ENCODE peak calls at places on chromosomes 11 and 22, in ten cellular contexts. G, C, K, M, S, Y, O, R, V and N are unnamed samples.

GRCh38 chr11:93623179-93623578 is 38.3 kb upstream of the CEP295 start:
- DNase-seq in G (peak), C (no peak), K (peak), M (no peak), S (no peak), Y (no peak), O (no peak), R (no peak), V (no peak), N (no peak)

GRCh38 chr22:26321469-26321913 is 107.6 kb upstream of the ASPHD2 start:
- DNase-seq in G (no peak), C (no peak), K (no peak), M (no peak), S (peak), Y (no peak), O (no peak), R (no peak), V (no peak), N (peak)

GRCh38 chr11:114397349-114397982 is 2.8 kb downstream of the C11orf71 start:
- DNase-seq in G (no peak), C (no peak), K (no peak), M (no peak), S (no peak), Y (no peak), O (no peak), R (no peak), V (no peak), N (no peak)

GRCh38 chr22:30301995-30302809 is 12.9 kb upstream of the CASTOR1 start:
- DNase-seq in G (no peak), C (peak), K (no peak), M (no peak), S (no peak), Y (peak), O (peak), R (no peak), V (no peak), N (peak)

GRCh38 chr22:17095538-17095937 is 10.7 kb downstream of the IL17RA start:
- DNase-seq in G (no peak), C (no peak), K (no peak), M (no peak), S (peak), Y (no peak), O (no peak), R (peak), V (peak), N (peak)

GRCh38 chr11:46198873-46199250 is 77.6 kb upstream of the PHF21A start:
- DNase-seq in G (no peak), C (no peak), K (no peak), M (no peak), S (no peak), Y (no peak), O (no peak), R (no peak), V (no peak), N (no peak)

GRCh38 chr11:79956061-79956460 is 515.2 kb upstream of the TENM4 start:
- DNase-seq in G (no peak), C (no peak), K (no peak), M (no peak), S (no peak), Y (no peak), O (no peak), R (no peak), V (no peak), N (no peak)

GRCh38 chr11:2428322-2428795 is 16.0 kb downstream of the TRPM5 start:
- DNase-seq in G (no peak), C (peak), K (no peak), M (peak), S (peak), Y (peak), O (peak), R (no peak), V (peak), N (no peak)

GRCh38 chr11:119373059-119373875 is 8.2 kb downstream of the USP2 start:
- DNase-seq in G (no peak), C (no peak), K (no peak), M (no peak), S (no peak), Y (no peak), O (no peak), R (peak), V (no peak), N (no peak)

GRCh38 chr11:123363556-123363955 is 66.5 kb upstream of the GRAMD1B start:
- DNase-seq in G (no peak), C (no peak), K (no peak), M (no peak), S (no peak), Y (no peak), O (no peak), R (no peak), V (no peak), N (no peak)

GRCh38 chr22:40002935-40003715 is 8.4 kb downstream of the FAM83F start:
- DNase-seq in G (no peak), C (no peak), K (no peak), M (no peak), S (no peak), Y (no peak), O (no peak), R (no peak), V (no peak), N (no peak)

GRCh38 chr11:95680169-95680929 is 109.2 kb downstream of the FAM76B start:
- DNase-seq in G (no peak), C (no peak), K (no peak), M (no peak), S (no peak), Y (no peak), O (no peak), R (no peak), V (no peak), N (no peak)

GRCh38 chr22:37290737-37291136 is 8.4 kb downstream of the CYTH4 start:
- DNase-seq in G (no peak), C (no peak), K (no peak), M (no peak), S (no peak), Y (no peak), O (no peak), R (no peak), V (no peak), N (no peak)

GRCh38 chr11:18853086-18853720 is 61.6 kb upstream of the PTPN5 start:
- DNase-seq in G (no peak), C (no peak), K (no peak), M (peak), S (no peak), Y (no peak), O (no peak), R (no peak), V (peak), N (no peak)

GRCh38 chr22:48704335-48704734 is 1123.3 kb downstream of the BRD1 start:
- DNase-seq in G (no peak), C (no peak), K (no peak), M (no peak), S (no peak), Y (no peak), O (peak), R (peak), V (no peak), N (peak)

GRCh38 chr11:29306527-29306926 is 710.3 kb downstream of the KCNA4 start:
- DNase-seq in G (no peak), C (no peak), K (no peak), M (no peak), S (no peak), Y (no peak), O (no peak), R (no peak), V (no peak), N (no peak)

GRCh38 chr11:103624708-103625623 is 411.5 kb upstream of the DDI1 start:
- DNase-seq in G (no peak), C (no peak), K (no peak), M (peak), S (no peak), Y (no peak), O (no peak), R (no peak), V (peak), N (no peak)

GRCh38 chr11:115489466-115489865 is 14.7 kb downstream of the CADM1 start:
- DNase-seq in G (no peak), C (no peak), K (no peak), M (no peak), S (no peak), Y (no peak), O (no peak), R (no peak), V (no peak), N (no peak)

GRCh38 chr11:64094463-64095223 is 58.9 kb downstream of the FLRT1 start:
- DNase-seq in G (no peak), C (peak), K (no peak), M (peak), S (peak), Y (no peak), O (no peak), R (no peak), V (no peak), N (peak)

GRCh38 chr11:108857382-108857781 is 192.5 kb downstream of the DDX10 start:
- DNase-seq in G (no peak), C (no peak), K (no peak), M (no peak), S (no peak), Y (no peak), O (peak), R (no peak), V (no peak), N (no peak)

GRCh38 chr11:92739020-92739419 is 230.4 kb upstream of the MTNR1B start:
- DNase-seq in G (no peak), C (no peak), K (no peak), M (no peak), S (no peak), Y (no peak), O (no peak), R (no peak), V (no peak), N (no peak)

GRCh38 chr11:130124096-130124495 is 35.5 kb upstream of the ST14 start:
- DNase-seq in G (no peak), C (peak), K (no peak), M (peak), S (no peak), Y (peak), O (no peak), R (peak), V (no peak), N (peak)

DNA sequence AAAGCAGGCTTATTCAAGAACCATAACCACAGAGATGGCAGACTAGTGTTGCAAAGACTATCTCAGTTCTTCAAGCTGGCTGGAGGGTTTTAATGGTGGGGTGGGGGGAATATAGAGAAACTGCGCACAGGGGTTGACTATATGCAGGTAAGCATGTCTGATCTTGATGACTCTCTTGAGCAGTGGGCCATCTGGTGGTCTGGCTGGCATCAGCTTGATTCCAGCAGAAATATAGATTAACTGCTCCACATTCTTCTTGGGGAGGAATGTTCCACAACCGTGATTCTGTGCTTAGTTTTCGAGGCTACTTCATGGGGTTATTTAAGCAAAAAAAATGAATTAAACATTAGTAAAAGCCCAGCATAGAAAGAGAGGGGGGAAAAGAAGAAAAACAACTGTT is 158.8 kb upstream of the PGR start:
- DNase-seq in G (no peak), C (no peak), K (no peak), M (no peak), S (no peak), Y (no peak), O (no peak), R (no peak), V (no peak), N (no peak)
- TF ChIP-seq EP300 in G (no peak), C (no peak), K (no peak), M (no peak), S (no peak), Y (no peak), O (no peak), R (no peak), V (no peak), N (no peak)

GRCh38 chr11:117298195-117298594 is 7.0 kb downstream of the BACE1-AS start:
- DNase-seq in G (no peak), C (no peak), K (no peak), M (no peak), S (no peak), Y (no peak), O (no peak), R (no peak), V (no peak), N (no peak)

GRCh38 chr11:117302228-117302627 is 11.1 kb downstream of the BACE1-AS start:
- DNase-seq in G (no peak), C (no peak), K (no peak), M (no peak), S (no peak), Y (no peak), O (peak), R (no peak), V (no peak), N (peak)

GRCh38 chr11:117300773-117301172 is 9.6 kb downstream of the BACE1-AS start:
- DNase-seq in G (no peak), C (no peak), K (no peak), M (no peak), S (no peak), Y (no peak), O (no peak), R (no peak), V (no peak), N (no peak)

GRCh38 chr11:117299351-117300300 is 8.5 kb downstream of the BACE1-AS start:
- DNase-seq in G (no peak), C (no peak), K (no peak), M (no peak), S (no peak), Y (no peak), O (peak), R (no peak), V (peak), N (no peak)

GRCh38 chr11:117300301-117300700 is 9.2 kb downstream of the BACE1-AS start:
- DNase-seq in G (no peak), C (peak), K (no peak), M (no peak), S (no peak), Y (no peak), O (peak), R (no peak), V (peak), N (peak)
- TF ChIP-seq EP300 in G (no peak), C (no peak), K (no peak), M (no peak), S (no peak), Y (no peak), O (no peak), R (no peak), V (no peak), N (no peak)

GRCh38 chr22:24847490-24847889 is 41.5 kb downstream of the SGSM1 start:
- DNase-seq in G (no peak), C (no peak), K (no peak), M (no peak), S (no peak), Y (no peak), O (no peak), R (no peak), V (no peak), N (peak)
- TF ChIP-seq EP300 in G (no peak), C (no peak), K (no peak), M (no peak), S (no peak), Y (no peak), O (no peak), R (no peak), V (no peak), N (no peak)

DNA sequence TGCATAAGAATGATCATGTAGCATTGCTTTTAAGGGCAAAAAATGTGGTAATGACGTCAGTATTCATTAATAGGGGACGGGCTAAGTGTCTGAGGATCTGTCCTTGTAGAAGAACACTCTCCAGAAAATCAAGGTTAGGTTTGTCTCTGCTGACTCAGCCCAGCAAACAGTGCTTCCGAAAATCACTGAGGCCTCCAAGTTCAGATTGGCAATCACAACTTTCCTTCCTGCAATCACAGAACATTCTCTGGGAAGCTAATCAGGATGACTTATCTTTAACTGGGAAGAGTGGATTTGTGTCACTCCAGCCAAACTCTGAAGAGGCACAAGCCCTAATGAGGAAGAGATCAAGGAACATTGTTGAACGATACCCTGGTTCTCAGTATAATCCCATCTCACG is 123.2 kb upstream of the LDLRAD3 start:
- DNase-seq in G (no peak), C (no peak), K (no peak), M (no peak), S (no peak), Y (no peak), O (no peak), R (no peak), V (no peak), N (no peak)
- TF ChIP-seq EP300 in G (no peak), C (no peak), K (no peak), M (no peak), S (no peak), Y (no peak), O (no peak), R (no peak), V (no peak), N (no peak)

GRCh38 chr11:11841605-11842425 is at the start of gene USP47:
- DNase-seq in G (peak), C (peak), K (no peak), M (peak), S (peak), Y (peak), O (peak), R (peak), V (peak), N (peak)

GRCh38 chr11:11843642-11844041 is 1.9 kb downstream of the USP47 start:
- DNase-seq in G (no peak), C (no peak), K (no peak), M (no peak), S (no peak), Y (no peak), O (no peak), R (no peak), V (peak), N (no peak)

GRCh38 chr11:11841121-11841604 is 609 bp upstream of the USP47 start:
- DNase-seq in G (no peak), C (peak), K (no peak), M (peak), S (no peak), Y (peak), O (peak), R (peak), V (no peak), N (peak)

GRCh38 chr11:11843233-11843632 is 1.5 kb downstream of the USP47 start:
- DNase-seq in G (no peak), C (no peak), K (no peak), M (peak), S (no peak), Y (no peak), O (no peak), R (no peak), V (no peak), N (no peak)

GRCh38 chr11:11842426-11843008 is 745 bp downstream of the USP47 start:
- DNase-seq in G (no peak), C (peak), K (peak), M (peak), S (peak), Y (peak), O (no peak), R (peak), V (peak), N (peak)
- TF ChIP-seq EP300 in G (no peak), C (no peak), K (no peak), M (no peak), S (no peak), Y (no peak), O (no peak), R (no peak), V (no peak), N (no peak)

GRCh38 chr11:66468691-66469090 is 2.0 kb downstream of the PELI3 start:
- DNase-seq in G (no peak), C (no peak), K (no peak), M (no peak), S (no peak), Y (no peak), O (no peak), R (no peak), V (no peak), N (no peak)

GRCh38 chr11:66466225-66467033 is at the start of gene PELI3:
- DNase-seq in G (peak), C (peak), K (peak), M (peak), S (peak), Y (peak), O (peak), R (peak), V (peak), N (peak)

GRCh38 chr11:66467756-66468155 is 1.1 kb downstream of the PELI3 start:
- DNase-seq in G (no peak), C (peak), K (no peak), M (no peak), S (no peak), Y (peak), O (peak), R (no peak), V (peak), N (no peak)

GRCh38 chr11:66465371-66466224 is 1.1 kb upstream of the PELI3 start:
- DNase-seq in G (no peak), C (no peak), K (no peak), M (no peak), S (no peak), Y (no peak), O (no peak), R (no peak), V (no peak), N (no peak)

DNA sequence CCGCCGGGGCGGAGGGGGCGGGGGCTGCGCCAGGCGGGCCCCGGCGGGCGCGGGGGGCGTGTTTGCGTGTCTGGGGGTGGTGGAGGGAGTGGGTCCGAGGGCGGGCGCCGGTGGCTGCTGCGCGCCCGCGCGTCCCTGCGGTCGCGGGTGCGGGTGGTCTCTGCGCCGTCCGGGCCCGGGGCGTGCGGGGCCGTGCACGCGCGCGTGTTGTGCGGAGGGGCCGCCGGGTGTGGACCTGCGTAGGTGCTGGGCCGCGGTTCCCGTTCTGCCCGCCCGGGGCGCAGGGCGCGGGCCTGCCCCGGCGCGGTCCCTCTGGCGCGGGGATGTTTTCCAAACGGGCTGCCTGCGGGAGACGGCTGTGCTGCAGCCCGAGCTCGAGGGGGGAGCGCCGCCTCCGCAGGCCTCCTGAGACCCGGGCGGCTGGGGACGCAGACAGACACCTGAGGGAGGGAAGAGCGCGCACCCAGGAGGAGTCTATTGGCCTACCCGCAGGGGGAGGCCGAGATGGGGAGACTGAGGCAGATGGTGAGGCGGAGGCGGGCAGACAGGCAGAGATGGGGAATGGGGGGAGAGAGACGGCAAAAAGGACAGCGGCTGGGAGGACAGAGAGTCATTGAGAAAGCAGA is 442 bp downstream of the PELI3 start:
- DNase-seq in G (no peak), C (peak), K (no peak), M (peak), S (no peak), Y (peak), O (no peak), R (no peak), V (no peak), N (no peak)
- TF ChIP-seq EP300 in G (no peak), C (no peak), K (no peak), M (no peak), S (no peak), Y (no peak), O (no peak), R (no peak), V (no peak), N (no peak)

DNA sequence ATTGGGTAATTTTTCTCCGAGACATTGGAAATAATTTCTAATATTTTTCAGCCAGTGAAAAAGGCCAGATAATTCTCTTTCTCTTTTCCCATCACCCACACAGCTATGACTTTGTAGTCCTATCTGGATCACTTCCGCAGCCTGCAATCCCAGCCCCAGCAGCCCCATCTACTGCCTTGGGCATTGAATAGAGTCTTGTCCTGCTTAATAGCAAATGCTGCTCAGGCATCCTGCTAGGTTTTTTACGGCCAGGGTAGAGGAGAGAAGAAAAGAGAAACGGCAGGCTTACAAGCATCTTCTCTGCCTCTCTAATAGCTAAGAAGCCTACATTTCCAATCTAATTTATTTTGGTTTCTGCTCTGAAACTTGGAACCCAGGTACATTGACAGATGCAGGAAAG is 154.3 kb upstream of the B3GAT1 start:
- DNase-seq in G (no peak), C (no peak), K (no peak), M (no peak), S (no peak), Y (no peak), O (no peak), R (no peak), V (no peak), N (no peak)
- TF ChIP-seq EP300 in G (no peak), C (no peak), K (no peak), M (no peak), S (no peak), Y (no peak), O (no peak), R (no peak), V (no peak), N (no peak)

GRCh38 chr11:10502065-10502680 is 38.8 kb downstream of the RNF141 start:
- DNase-seq in G (no peak), C (no peak), K (no peak), M (no peak), S (no peak), Y (no peak), O (no peak), R (no peak), V (no peak), N (peak)

GRCh38 chr11:10504490-10504889 is 36.5 kb downstream of the RNF141 start:
- DNase-seq in G (no peak), C (no peak), K (no peak), M (no peak), S (no peak), Y (no peak), O (no peak), R (no peak), V (no peak), N (peak)

GRCh38 chr11:10503217-10503616 is 37.8 kb downstream of the RNF141 start:
- DNase-seq in G (no peak), C (no peak), K (no peak), M (no peak), S (no peak), Y (no peak), O (no peak), R (no peak), V (no peak), N (peak)

GRCh38 chr11:10502770-10503169 is 38.2 kb downstream of the RNF141 start:
- DNase-seq in G (no peak), C (no peak), K (no peak), M (no peak), S (no peak), Y (no peak), O (no peak), R (no peak), V (no peak), N (peak)

GRCh38 chr11:10503777-10504176 is 37.2 kb downstream of the RNF141 start:
- DNase-seq in G (no peak), C (no peak), K (no peak), M (no peak), S (no peak), Y (no peak), O (no peak), R (no peak), V (no peak), N (peak)
- TF ChIP-seq EP300 in G (no peak), C (no peak), K (no peak), M (no peak), S (no peak), Y (no peak), O (no peak), R (no peak), V (no peak), N (no peak)